ENCODE peak calls at places on chromosome 9, in ten cellular contexts. J, O, X, F, H, Z, G, T, P and V are unnamed samples.

GRCh38 chr9:34558341-34558740 is 31.2 kb downstream of the CNTFR start:
- DNase-seq in Z (no peak), O (no peak), G (no peak), T (no peak), H (no peak), P (no peak), F (no peak), J (no peak), X (no peak), V (no peak)

GRCh38 chr9:16870606-16871357 is at the start of gene BNC2:
- DNase-seq in P (no peak), Z (peak), O (peak), F (no peak), J (peak), T (peak), X (peak), H (peak), G (peak), V (peak)

GRCh38 chr9:91219557-91219956 is 142.2 kb downstream of the AUH start:
- DNase-seq in F (no peak), G (no peak), X (no peak), J (no peak), H (no peak), T (no peak), Z (no peak), P (no peak), O (no peak), V (no peak)

GRCh38 chr9:82170871-82171270 is 182.3 kb downstream of the SPATA31D1 start:
- DNase-seq in T (peak), J (no peak), G (peak), F (no peak), H (no peak), P (no peak), O (no peak), Z (no peak), X (no peak), V (peak)

GRCh38 chr9:103364753-103365152 is 369.6 kb downstream of the CYLC2 start:
- DNase-seq in H (peak), P (no peak), F (no peak), T (peak), J (no peak), X (no peak), G (no peak), O (no peak), Z (no peak), V (peak)

GRCh38 chr9:83220737-83221136 is 157.8 kb upstream of the RASEF start:
- DNase-seq in X (no peak), P (no peak), J (no peak), Z (no peak), O (no peak), T (peak), H (no peak), F (peak), G (peak), V (peak)

GRCh38 chr9:18428621-18429020 is 45.3 kb upstream of the ADAMTSL1 start:
- DNase-seq in P (no peak), F (no peak), H (no peak), T (no peak), Z (no peak), X (no peak), J (no peak), O (no peak), G (peak), V (no peak)

GRCh38 chr9:115296831-115297565 is 179.0 kb upstream of the TNC start:
- DNase-seq in J (no peak), P (no peak), T (peak), O (peak), X (no peak), G (no peak), F (no peak), Z (no peak), H (no peak), V (no peak)

GRCh38 chr9:107683566-107683965 is 194.0 kb upstream of the KLF4 start:
- DNase-seq in P (no peak), X (peak), G (no peak), F (no peak), H (no peak), T (no peak), Z (no peak), J (no peak), O (no peak), V (no peak)

GRCh38 chr9:131732061-131732526 is 7.8 kb downstream of the RAPGEF1 start:
- DNase-seq in P (no peak), X (no peak), O (no peak), T (peak), Z (no peak), G (peak), H (no peak), F (peak), J (no peak), V (peak)

GRCh38 chr9:27943544-27943943 is 370.3 kb upstream of the C9orf72 start:
- DNase-seq in F (no peak), Z (no peak), X (no peak), H (peak), P (no peak), G (no peak), J (peak), O (no peak), T (no peak), V (no peak)

GRCh38 chr9:115164511-115164974 is 46.6 kb upstream of the TNC start:
- DNase-seq in G (peak), T (peak), F (peak), O (peak), J (no peak), P (peak), X (no peak), Z (no peak), H (peak), V (peak)

GRCh38 chr9:114272739-114273431 is 50.0 kb upstream of the ORM1 start:
- DNase-seq in F (no peak), P (no peak), T (no peak), J (no peak), G (no peak), X (no peak), Z (no peak), O (no peak), H (no peak), V (no peak)

GRCh38 chr9:122056484-122056883 is 36.6 kb downstream of the TTLL11 start:
- DNase-seq in O (peak), X (no peak), G (no peak), Z (peak), F (peak), P (no peak), J (peak), H (peak), T (peak), V (no peak)

GRCh38 chr9:134026981-134027380 is 1.7 kb downstream of the BRD3OS start:
- DNase-seq in G (no peak), J (no peak), F (no peak), O (no peak), Z (no peak), X (no peak), T (no peak), H (no peak), P (no peak), V (no peak)

GRCh38 chr9:134028575-134029247 is 3.4 kb downstream of the BRD3OS start:
- DNase-seq in Z (no peak), G (no peak), O (no peak), X (no peak), J (no peak), F (peak), T (no peak), P (no peak), H (no peak), V (no peak)

GRCh38 chr9:134028076-134028475 is 2.8 kb downstream of the BRD3OS start:
- DNase-seq in X (no peak), G (no peak), J (no peak), O (no peak), F (no peak), P (no peak), T (no peak), Z (no peak), H (no peak), V (no peak)

GRCh38 chr9:134026561-134026960 is 1.3 kb downstream of the BRD3OS start:
- DNase-seq in X (no peak), H (no peak), T (no peak), O (no peak), J (no peak), G (no peak), P (no peak), Z (no peak), F (no peak), V (no peak)

DNA sequence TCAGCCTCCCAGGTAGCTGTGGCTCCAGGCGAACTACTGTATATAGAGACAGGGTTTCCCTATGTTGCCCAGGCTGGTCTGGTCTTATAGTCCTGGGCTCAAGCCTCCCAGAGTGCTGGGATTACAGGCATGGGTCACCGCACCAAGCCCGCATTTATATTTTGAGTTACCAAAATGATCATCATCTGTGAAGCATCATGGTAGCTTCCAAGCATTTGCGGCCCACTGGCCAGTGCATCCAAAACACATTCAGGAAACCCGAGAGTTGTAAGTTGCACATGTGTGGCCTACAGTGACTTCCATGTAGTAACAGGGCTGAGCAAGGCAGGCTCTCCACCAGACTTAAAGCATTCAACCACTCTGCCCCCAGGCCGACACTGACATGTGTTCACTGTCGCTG is 2.3 kb downstream of the BRD3OS start:
- DNase-seq in F (no peak), Z (no peak), H (no peak), X (no peak), P (no peak), J (no peak), O (no peak), G (no peak), T (no peak), V (no peak)
- H3K9ac ChIP-seq in F (no peak), Z (no peak), H (no peak), X (no peak), P (no peak), J (no peak), O (no peak), G (no peak), T (no peak), V (no peak)

GRCh38 chr9:133702798-133703570 is 35.2 kb downstream of the SARDH start:
- DNase-seq in Z (no peak), F (no peak), P (no peak), H (peak), G (no peak), O (no peak), X (no peak), T (no peak), J (no peak), V (no peak)
- H3K9ac ChIP-seq in Z (no peak), F (no peak), P (no peak), H (peak), G (no peak), O (no peak), X (no peak), T (no peak), J (peak), V (peak)

GRCh38 chr9:129620669-129621295 is at the start of gene C9orf50:
- DNase-seq in X (no peak), G (no peak), O (no peak), H (no peak), J (no peak), Z (no peak), T (peak), F (no peak), P (no peak), V (no peak)
- H3K9ac ChIP-seq in X (peak), G (peak), O (no peak), H (peak), J (peak), Z (no peak), T (peak), F (peak), P (no peak), V (peak)

DNA sequence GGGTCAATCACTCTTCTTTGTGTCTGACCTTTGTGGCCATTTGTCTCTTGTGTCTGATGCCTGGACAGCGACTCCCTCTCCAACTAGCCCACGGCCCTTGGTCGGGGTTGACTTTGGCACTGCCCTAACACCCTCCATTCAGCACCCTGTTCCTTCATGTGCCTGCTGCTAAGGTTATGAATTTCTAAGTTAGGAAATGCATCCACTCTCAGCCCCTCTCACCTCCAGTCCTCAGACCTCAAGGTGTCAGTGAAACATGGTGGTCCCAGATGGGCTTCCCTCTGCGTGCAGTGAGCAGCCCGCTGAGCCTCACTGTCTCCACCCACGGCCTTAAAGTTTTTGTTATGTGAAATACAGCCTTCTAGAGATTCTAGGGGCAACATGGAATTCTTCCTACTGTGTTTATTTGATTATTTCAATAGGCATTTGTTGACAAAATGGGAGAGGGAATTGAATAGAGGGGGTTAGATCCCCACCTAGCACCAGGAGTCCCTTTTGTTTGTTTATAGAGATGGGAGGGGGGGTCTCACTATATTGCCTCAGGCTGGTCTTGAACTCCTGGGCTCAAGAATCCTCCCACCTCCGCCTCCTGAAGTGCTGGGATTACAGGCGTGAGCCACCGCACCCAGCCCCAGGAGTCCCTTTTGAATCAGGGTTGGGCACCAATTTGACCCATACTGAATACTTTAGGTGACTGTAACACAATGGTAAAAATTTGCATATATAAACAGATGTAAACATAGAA is 1.6 kb upstream of the GLIPR2 start:
- DNase-seq in X (no peak), T (no peak), P (no peak), H (peak), Z (no peak), G (no peak), O (no peak), J (no peak), F (no peak), V (no peak)
- H3K9ac ChIP-seq in X (no peak), T (no peak), P (no peak), H (no peak), Z (no peak), G (no peak), O (no peak), J (no peak), F (no peak), V (no peak)